ENCODE peak calls at places on chromosomes 1 and 21, in nine cellular contexts. One of them, this sample, is unnamed.

GRCh38 chr1:61420909-61421835 is 303.8 kb downstream of the TM2D1 start:
- DNase-seq in stomach: no peak
- DNase-seq in upper lobe of left lung: no peak
- DNase-seq in IMR-90: no peak
- DNase-seq in heart left ventricle: peak
- DNase-seq in A549: no peak
- DNase-seq in GM12892: no peak
- DNase-seq in NB4: no peak
- DNase-seq in tibial nerve: no peak
- DNase-seq in this sample: no peak

GRCh38 chr1:22832414-22832786 is 121.8 kb downstream of the EPHB2 start:
- DNase-seq in stomach: no peak
- DNase-seq in upper lobe of left lung: no peak
- DNase-seq in IMR-90: peak
- DNase-seq in heart left ventricle: no peak
- DNase-seq in A549: peak
- DNase-seq in GM12892: no peak
- DNase-seq in NB4: no peak
- DNase-seq in tibial nerve: no peak
- DNase-seq in this sample: no peak

GRCh38 chr1:10539411-10540043 is 64.8 kb downstream of the PEX14 start:
- DNase-seq in stomach: no peak
- DNase-seq in upper lobe of left lung: no peak
- DNase-seq in IMR-90: peak
- DNase-seq in heart left ventricle: no peak
- DNase-seq in A549: no peak
- DNase-seq in GM12892: no peak
- DNase-seq in NB4: no peak
- DNase-seq in tibial nerve: no peak
- DNase-seq in this sample: no peak

GRCh38 chr1:207797229-207797973 is 45.5 kb downstream of the CD46 start:
- DNase-seq in stomach: peak
- DNase-seq in upper lobe of left lung: peak
- DNase-seq in IMR-90: peak
- DNase-seq in heart left ventricle: peak
- DNase-seq in A549: peak
- DNase-seq in GM12892: no peak
- DNase-seq in NB4: peak
- DNase-seq in tibial nerve: peak
- DNase-seq in this sample: peak

GRCh38 chr1:90459570-90459969 is 257.5 kb downstream of the BARHL2 start:
- DNase-seq in stomach: no peak
- DNase-seq in upper lobe of left lung: no peak
- DNase-seq in IMR-90: no peak
- DNase-seq in heart left ventricle: no peak
- DNase-seq in A549: no peak
- DNase-seq in GM12892: no peak
- DNase-seq in NB4: no peak
- DNase-seq in tibial nerve: no peak
- DNase-seq in this sample: no peak

GRCh38 chr1:28437260-28437923 is 67.9 kb downstream of the PHACTR4 start:
- DNase-seq in stomach: no peak
- DNase-seq in upper lobe of left lung: peak
- DNase-seq in IMR-90: peak
- DNase-seq in heart left ventricle: peak
- DNase-seq in A549: peak
- DNase-seq in GM12892: no peak
- DNase-seq in NB4: peak
- DNase-seq in tibial nerve: no peak
- DNase-seq in this sample: peak

GRCh38 chr1:54886724-54887664 is at the start of gene DHCR24:
- DNase-seq in stomach: peak
- DNase-seq in upper lobe of left lung: peak
- DNase-seq in IMR-90: peak
- DNase-seq in heart left ventricle: peak
- DNase-seq in A549: peak
- DNase-seq in GM12892: peak
- DNase-seq in NB4: peak
- DNase-seq in tibial nerve: peak
- DNase-seq in this sample: peak

GRCh38 chr21:16534408-16535099 is 804.8 kb downstream of the USP25 start:
- DNase-seq in stomach: peak
- DNase-seq in upper lobe of left lung: peak
- DNase-seq in IMR-90: peak
- DNase-seq in heart left ventricle: peak
- DNase-seq in A549: peak
- DNase-seq in GM12892: no peak
- DNase-seq in NB4: no peak
- DNase-seq in tibial nerve: peak
- DNase-seq in this sample: peak

GRCh38 chr1:234611799-234612351 is 1.9 kb upstream of the IRF2BP2 start:
- DNase-seq in stomach: peak
- DNase-seq in upper lobe of left lung: peak
- DNase-seq in IMR-90: no peak
- DNase-seq in heart left ventricle: peak
- DNase-seq in A549: peak
- DNase-seq in GM12892: no peak
- DNase-seq in NB4: peak
- DNase-seq in tibial nerve: peak
- DNase-seq in this sample: peak

GRCh38 chr1:234612352-234613127 is 2.6 kb upstream of the IRF2BP2 start:
- DNase-seq in stomach: peak
- DNase-seq in upper lobe of left lung: peak
- DNase-seq in IMR-90: peak
- DNase-seq in heart left ventricle: peak
- DNase-seq in A549: peak
- DNase-seq in GM12892: peak
- DNase-seq in NB4: peak
- DNase-seq in tibial nerve: peak
- DNase-seq in this sample: peak

GRCh38 chr1:234610582-234611152 is 689 bp upstream of the IRF2BP2 start:
- DNase-seq in stomach: peak
- DNase-seq in upper lobe of left lung: peak
- DNase-seq in IMR-90: peak
- DNase-seq in heart left ventricle: peak
- DNase-seq in A549: peak
- DNase-seq in GM12892: peak
- DNase-seq in NB4: peak
- DNase-seq in tibial nerve: peak
- DNase-seq in this sample: peak

GRCh38 chr1:234610061-234610581 is at the start of gene IRF2BP2:
- DNase-seq in stomach: peak
- DNase-seq in upper lobe of left lung: peak
- DNase-seq in IMR-90: peak
- DNase-seq in heart left ventricle: peak
- DNase-seq in A549: peak
- DNase-seq in GM12892: peak
- DNase-seq in NB4: peak
- DNase-seq in tibial nerve: peak
- DNase-seq in this sample: peak

GRCh38 chr1:234611153-234611798 is 1.3 kb upstream of the IRF2BP2 start:
- DNase-seq in stomach: no peak
- DNase-seq in upper lobe of left lung: peak
- DNase-seq in IMR-90: peak
- DNase-seq in heart left ventricle: no peak
- DNase-seq in A549: peak
- DNase-seq in GM12892: no peak
- DNase-seq in NB4: peak
- DNase-seq in tibial nerve: peak
- DNase-seq in this sample: peak
- TF ChIP-seq POLR2A in stomach: peak
- TF ChIP-seq POLR2A in upper lobe of left lung: no peak
- TF ChIP-seq POLR2A in IMR-90: peak
- TF ChIP-seq POLR2A in heart left ventricle: no peak
- TF ChIP-seq POLR2A in A549: no peak
- TF ChIP-seq POLR2A in GM12892: no peak
- TF ChIP-seq POLR2A in NB4: no peak
- TF ChIP-seq POLR2A in tibial nerve: no peak
- TF ChIP-seq POLR2A in this sample: no peak

GRCh38 chr1:160078392-160079195 is 2.7 kb upstream of the KCNJ9 start:
- DNase-seq in stomach: peak
- DNase-seq in upper lobe of left lung: peak
- DNase-seq in IMR-90: no peak
- DNase-seq in heart left ventricle: no peak
- DNase-seq in A549: peak
- DNase-seq in GM12892: peak
- DNase-seq in NB4: peak
- DNase-seq in tibial nerve: no peak
- DNase-seq in this sample: peak

GRCh38 chr1:160077496-160077895 is 3.8 kb upstream of the KCNJ9 start:
- DNase-seq in stomach: no peak
- DNase-seq in upper lobe of left lung: no peak
- DNase-seq in IMR-90: no peak
- DNase-seq in heart left ventricle: no peak
- DNase-seq in A549: no peak
- DNase-seq in GM12892: no peak
- DNase-seq in NB4: no peak
- DNase-seq in tibial nerve: no peak
- DNase-seq in this sample: no peak

GRCh38 chr1:160074865-160075264 is 4.9 kb upstream of the KCNJ10 start:
- DNase-seq in stomach: no peak
- DNase-seq in upper lobe of left lung: no peak
- DNase-seq in IMR-90: no peak
- DNase-seq in heart left ventricle: no peak
- DNase-seq in A549: no peak
- DNase-seq in GM12892: no peak
- DNase-seq in NB4: no peak
- DNase-seq in tibial nerve: no peak
- DNase-seq in this sample: no peak

GRCh38 chr1:160079448-160079847 is 1.9 kb upstream of the KCNJ9 start:
- DNase-seq in stomach: no peak
- DNase-seq in upper lobe of left lung: no peak
- DNase-seq in IMR-90: no peak
- DNase-seq in heart left ventricle: no peak
- DNase-seq in A549: no peak
- DNase-seq in GM12892: no peak
- DNase-seq in NB4: no peak
- DNase-seq in tibial nerve: no peak
- DNase-seq in this sample: no peak

GRCh38 chr1:160076295-160076694 is 5.0 kb upstream of the KCNJ9 start:
- DNase-seq in stomach: no peak
- DNase-seq in upper lobe of left lung: no peak
- DNase-seq in IMR-90: no peak
- DNase-seq in heart left ventricle: no peak
- DNase-seq in A549: no peak
- DNase-seq in GM12892: no peak
- DNase-seq in NB4: no peak
- DNase-seq in tibial nerve: no peak
- DNase-seq in this sample: no peak
- TF ChIP-seq POLR2A in stomach: no peak
- TF ChIP-seq POLR2A in upper lobe of left lung: no peak
- TF ChIP-seq POLR2A in IMR-90: no peak
- TF ChIP-seq POLR2A in heart left ventricle: no peak
- TF ChIP-seq POLR2A in A549: no peak
- TF ChIP-seq POLR2A in GM12892: no peak
- TF ChIP-seq POLR2A in NB4: no peak
- TF ChIP-seq POLR2A in tibial nerve: no peak
- TF ChIP-seq POLR2A in this sample: no peak

DNA sequence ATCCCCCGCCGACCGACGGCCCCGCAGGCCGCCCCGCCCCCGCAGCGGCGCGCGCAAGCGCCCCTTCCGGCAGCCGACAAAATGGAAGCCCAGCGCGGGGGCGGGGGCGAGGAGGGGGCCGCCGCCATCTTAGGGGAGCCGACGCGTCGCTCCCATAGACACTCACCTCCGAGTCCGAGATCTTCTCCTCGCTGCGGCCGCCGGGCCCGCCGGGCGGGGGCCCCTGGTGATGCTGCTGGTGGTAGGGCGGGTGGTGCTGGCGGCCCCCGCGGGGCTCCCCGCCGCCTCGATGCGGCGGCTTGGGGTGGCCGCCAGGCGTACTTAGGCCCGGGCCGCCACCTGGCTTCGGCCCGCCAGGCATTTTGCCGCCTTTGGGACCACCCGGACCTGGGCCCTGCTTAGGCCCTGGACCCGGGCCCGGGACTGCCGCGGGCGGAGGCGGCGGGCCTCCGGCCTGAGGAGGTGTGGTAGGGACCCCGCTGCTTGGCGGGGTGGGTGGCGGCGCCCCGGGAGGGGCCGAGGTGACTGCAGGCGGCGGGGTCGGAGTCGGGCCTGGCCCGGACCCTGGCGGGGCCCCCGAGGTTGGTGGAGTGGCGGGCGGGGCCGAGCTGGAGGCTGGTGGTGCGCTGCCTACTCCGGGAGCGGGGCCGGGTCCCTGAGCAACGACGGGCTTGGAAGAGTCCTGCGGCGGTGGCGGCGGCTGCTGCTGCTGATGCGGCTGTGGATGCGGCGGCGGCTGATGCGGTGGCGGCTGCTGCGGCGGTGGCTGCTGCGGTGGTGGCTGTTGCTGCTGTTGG is 691 bp downstream of the SFPQ start:
- DNase-seq in stomach: peak
- DNase-seq in upper lobe of left lung: peak
- DNase-seq in IMR-90: peak
- DNase-seq in heart left ventricle: peak
- DNase-seq in A549: peak
- DNase-seq in GM12892: peak
- DNase-seq in NB4: peak
- DNase-seq in tibial nerve: peak
- DNase-seq in this sample: peak
- TF ChIP-seq POLR2A in stomach: no peak
- TF ChIP-seq POLR2A in upper lobe of left lung: peak
- TF ChIP-seq POLR2A in IMR-90: peak
- TF ChIP-seq POLR2A in heart left ventricle: peak
- TF ChIP-seq POLR2A in A549: no peak
- TF ChIP-seq POLR2A in GM12892: peak
- TF ChIP-seq POLR2A in NB4: peak
- TF ChIP-seq POLR2A in tibial nerve: peak
- TF ChIP-seq POLR2A in this sample: no peak

GRCh38 chr1:63593303-63593886 is at the start of gene PGM1:
- DNase-seq in stomach: peak
- DNase-seq in upper lobe of left lung: peak
- DNase-seq in IMR-90: peak
- DNase-seq in heart left ventricle: peak
- DNase-seq in A549: peak
- DNase-seq in GM12892: peak
- DNase-seq in NB4: peak
- DNase-seq in tibial nerve: peak
- DNase-seq in this sample: peak

GRCh38 chr1:63590161-63590560 is 3.0 kb upstream of the PGM1 start:
- DNase-seq in stomach: no peak
- DNase-seq in upper lobe of left lung: no peak
- DNase-seq in IMR-90: peak
- DNase-seq in heart left ventricle: no peak
- DNase-seq in A549: no peak
- DNase-seq in GM12892: no peak
- DNase-seq in NB4: no peak
- DNase-seq in tibial nerve: no peak
- DNase-seq in this sample: no peak

GRCh38 chr1:63592536-63593302 is 492 bp upstream of the PGM1 start:
- DNase-seq in stomach: no peak
- DNase-seq in upper lobe of left lung: no peak
- DNase-seq in IMR-90: no peak
- DNase-seq in heart left ventricle: no peak
- DNase-seq in A549: no peak
- DNase-seq in GM12892: no peak
- DNase-seq in NB4: no peak
- DNase-seq in tibial nerve: no peak
- DNase-seq in this sample: no peak

GRCh38 chr1:63595435-63595834 is 2.2 kb downstream of the PGM1 start:
- DNase-seq in stomach: no peak
- DNase-seq in upper lobe of left lung: no peak
- DNase-seq in IMR-90: no peak
- DNase-seq in heart left ventricle: no peak
- DNase-seq in A549: no peak
- DNase-seq in GM12892: no peak
- DNase-seq in NB4: no peak
- DNase-seq in tibial nerve: no peak
- DNase-seq in this sample: no peak

DNA sequence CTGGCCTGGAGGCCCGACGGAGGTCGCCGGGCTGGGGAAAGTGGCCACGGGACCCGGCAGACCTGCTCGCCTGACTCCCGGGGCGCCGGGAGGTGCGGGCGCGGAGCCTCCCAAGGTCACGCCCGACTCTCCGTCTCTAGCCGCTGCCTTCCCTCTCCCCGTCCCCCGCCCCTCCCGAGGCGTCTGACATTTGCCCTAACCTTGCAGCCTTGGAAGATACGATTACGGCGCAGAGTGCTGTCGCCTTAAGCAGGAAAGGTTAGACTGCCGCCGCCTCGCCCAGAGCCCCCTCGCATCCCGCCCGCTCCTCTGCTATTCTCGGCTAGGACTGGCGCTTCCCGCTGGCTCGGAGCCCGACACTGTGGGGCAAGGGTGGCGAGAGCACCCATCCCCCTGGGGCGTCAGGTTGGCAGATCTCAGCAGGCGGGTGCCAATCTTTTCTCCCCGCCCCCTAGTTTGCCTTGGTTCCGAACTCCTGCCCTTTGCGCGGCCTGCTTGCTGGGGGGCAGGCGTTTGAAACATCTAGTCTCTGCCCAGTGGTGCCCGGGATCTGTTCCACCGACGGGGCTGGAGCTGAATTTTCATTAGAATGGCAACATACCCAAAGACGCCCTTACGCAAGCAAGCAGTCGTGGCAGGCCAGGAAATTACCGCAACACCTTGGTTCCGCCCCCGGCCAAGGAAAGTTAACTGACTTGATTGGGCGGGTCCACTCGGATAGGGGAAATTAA is 841 bp downstream of the PGM1 start:
- DNase-seq in stomach: peak
- DNase-seq in upper lobe of left lung: peak
- DNase-seq in IMR-90: peak
- DNase-seq in heart left ventricle: peak
- DNase-seq in A549: peak
- DNase-seq in GM12892: peak
- DNase-seq in NB4: peak
- DNase-seq in tibial nerve: no peak
- DNase-seq in this sample: peak
- TF ChIP-seq POLR2A in stomach: no peak
- TF ChIP-seq POLR2A in upper lobe of left lung: peak
- TF ChIP-seq POLR2A in IMR-90: no peak
- TF ChIP-seq POLR2A in heart left ventricle: peak
- TF ChIP-seq POLR2A in A549: no peak
- TF ChIP-seq POLR2A in GM12892: peak
- TF ChIP-seq POLR2A in NB4: peak
- TF ChIP-seq POLR2A in tibial nerve: no peak
- TF ChIP-seq POLR2A in this sample: no peak